ENCODE peak calls at places on chromosomes 2 and 18, in six cellular contexts. S is naive thymus-derived CD4-positive, alpha-beta T cell; B is MM.1S; U is IMR-90; I is H9; N is heart right ventricle. Z is an unnamed sample.
A peak's percentile ranks its signal among the peaks of the same experiment; 100 is the strongest.

GRCh38 chr2:11389551-11390528 is 45.4 kb upstream of the ROCK2 start:
- DNase-seq in S (no peak), N (no peak), U (peak; percentile 97), B (no peak), I (no peak), Z (no peak)

GRCh38 chr2:222483513-222484039 is 59.2 kb downstream of the SGPP2 start:
- DNase-seq in N (no peak), I (no peak), U (no peak), B (no peak), S (no peak), Z (no peak)

GRCh38 chr2:184646593-184646992 is 48.3 kb downstream of the ZNF804A start:
- DNase-seq in B (no peak), I (no peak), N (no peak), U (no peak), S (no peak), Z (no peak)

GRCh38 chr18:2994603-2995432 is 18.1 kb downstream of the LPIN2 start:
- DNase-seq in B (peak; percentile 69), N (no peak), U (no peak), S (peak; percentile 83), I (no peak), Z (peak; percentile 84)

GRCh38 chr18:9951022-9951859 is 37.4 kb downstream of the VAPA start:
- DNase-seq in S (peak; percentile 30), U (peak; percentile 79), I (peak; percentile 63), B (peak; percentile 29), N (no peak), Z (peak; percentile 18)

GRCh38 chr2:168244318-168244717 is 3.1 kb downstream of the STK39 start:
- DNase-seq in S (peak; percentile 46), N (no peak), I (no peak), B (no peak), U (no peak), Z (peak; percentile 35)

GRCh38 chr2:187169864-187170263 is 278.2 kb downstream of the CALCRL start:
- DNase-seq in B (no peak), U (no peak), N (no peak), S (no peak), I (no peak), Z (no peak)

GRCh38 chr2:62197609-62198236 is 1.8 kb downstream of the B3GNT2 start:
- DNase-seq in S (peak; percentile 14), I (no peak), B (peak; percentile 21), N (peak; percentile 60), U (no peak), Z (no peak)

GRCh38 chr2:182924311-182924710 is 57.9 kb upstream of the FRZB start:
- DNase-seq in S (no peak), I (no peak), B (no peak), U (peak; percentile 15), N (no peak), Z (no peak)

GRCh38 chr2:32008811-32009478 is 1.9 kb downstream of the MEMO1 start:
- DNase-seq in N (no peak), B (peak; percentile 51), U (peak; percentile 51), I (no peak), S (no peak), Z (no peak)

GRCh38 chr18:57422313-57422872 is 12.8 kb upstream of the ONECUT2 start:
- DNase-seq in B (no peak), I (no peak), U (no peak), N (no peak), S (no peak), Z (no peak)

GRCh38 chr18:46294325-46294724 is 190.1 kb downstream of the HAUS1 start:
- DNase-seq in S (no peak), N (no peak), U (no peak), B (no peak), I (peak; percentile 17), Z (no peak)

GRCh38 chr18:34509879-34510586 is 200.1 kb upstream of the DTNA start:
- DNase-seq in S (no peak), I (no peak), U (no peak), N (no peak), B (peak; percentile 55), Z (no peak)

GRCh38 chr2:85712849-85713612 is 18.9 kb downstream of the GNLY start:
- DNase-seq in B (no peak), U (peak; percentile 81), N (peak; percentile 58), I (no peak), S (no peak), Z (no peak)

GRCh38 chr2:18752667-18753422 is 163.5 kb upstream of the NT5C1B start:
- DNase-seq in B (no peak), N (no peak), S (no peak), U (peak; percentile 24), I (no peak), Z (no peak)

GRCh38 chr18:51196811-51197660 is 445 bp downstream of the MEX3C start:
- DNase-seq in U (peak; percentile 51), B (peak; percentile 39), S (peak; percentile 38), N (peak; percentile 74), I (peak; percentile 38), Z (peak; percentile 37)

GRCh38 chr2:217914878-217915277 is 87.9 kb downstream of the TNS1 start:
- DNase-seq in B (no peak), U (no peak), S (no peak), N (no peak), I (no peak), Z (no peak)

GRCh38 chr2:217914078-217914477 is 88.7 kb downstream of the TNS1 start:
- DNase-seq in B (no peak), U (no peak), N (no peak), S (no peak), I (no peak), Z (no peak)

GRCh38 chr2:217913415-217913814 is 89.4 kb downstream of the TNS1 start:
- DNase-seq in N (no peak), S (no peak), U (no peak), B (no peak), I (no peak), Z (no peak)

GRCh38 chr2:217916504-217917254 is 86.1 kb downstream of the TNS1 start:
- DNase-seq in U (no peak), B (no peak), I (no peak), N (no peak), S (no peak), Z (no peak)

GRCh38 chr2:217915706-217916105 is 87.1 kb downstream of the TNS1 start:
- DNase-seq in U (no peak), N (no peak), I (no peak), B (no peak), S (no peak), Z (no peak)
- H3K27ac ChIP-seq in U (no peak overlapping the region), N (peak overlapping the region; percentile 99), I (no peak overlapping the region), B (no peak overlapping the region), S (no peak overlapping the region), Z (no peak overlapping the region)

DNA sequence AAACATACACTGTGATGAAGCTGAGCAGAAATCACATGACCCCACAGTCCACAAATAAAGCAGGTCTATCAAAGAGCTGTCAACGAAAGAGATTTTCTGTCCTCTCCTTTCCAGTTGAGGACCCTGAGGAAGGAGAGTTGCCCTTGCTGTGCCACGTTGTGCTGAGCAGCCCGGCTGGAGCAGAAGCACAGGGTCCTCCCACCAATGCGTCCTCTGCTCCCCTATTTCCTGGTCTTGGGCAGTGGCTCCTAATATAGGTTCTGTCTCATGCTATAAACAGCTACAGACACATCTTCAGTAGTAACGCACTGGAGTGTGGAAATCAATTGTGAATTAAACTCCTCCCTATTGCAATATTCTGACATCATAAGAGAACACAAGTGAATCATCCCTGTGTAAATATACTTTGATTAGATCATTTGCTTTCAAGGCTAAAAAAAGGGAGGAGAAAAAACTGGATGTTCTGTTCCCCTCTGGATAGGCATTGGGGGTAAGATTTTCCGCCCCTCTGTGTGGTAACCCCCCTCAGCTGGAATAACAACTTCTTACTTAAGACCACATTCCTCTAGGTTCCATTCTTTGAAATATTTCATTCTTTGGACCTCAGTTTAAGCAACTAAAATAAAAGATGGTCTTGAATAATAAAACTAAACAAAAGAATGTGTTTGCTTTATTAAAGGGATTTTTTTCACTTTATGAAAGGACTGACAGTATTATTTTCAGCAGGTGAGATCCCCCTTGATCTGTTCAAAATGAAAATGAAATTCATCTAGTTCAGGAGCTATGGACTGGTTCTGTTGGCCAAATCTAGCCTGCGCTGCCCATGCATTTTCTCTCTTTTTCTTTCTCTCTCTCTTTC is 8.3 kb upstream of the RHOB start:
- DNase-seq in B (no peak), I (no peak), N (no peak), U (peak; percentile 94), S (no peak), Z (no peak)
- H3K27ac ChIP-seq in B (no peak overlapping the region), I (no peak overlapping the region), N (peak overlapping the region; percentile 37), U (peak overlapping the region; percentile 26), S (no peak overlapping the region), Z (no peak overlapping the region)

DNA sequence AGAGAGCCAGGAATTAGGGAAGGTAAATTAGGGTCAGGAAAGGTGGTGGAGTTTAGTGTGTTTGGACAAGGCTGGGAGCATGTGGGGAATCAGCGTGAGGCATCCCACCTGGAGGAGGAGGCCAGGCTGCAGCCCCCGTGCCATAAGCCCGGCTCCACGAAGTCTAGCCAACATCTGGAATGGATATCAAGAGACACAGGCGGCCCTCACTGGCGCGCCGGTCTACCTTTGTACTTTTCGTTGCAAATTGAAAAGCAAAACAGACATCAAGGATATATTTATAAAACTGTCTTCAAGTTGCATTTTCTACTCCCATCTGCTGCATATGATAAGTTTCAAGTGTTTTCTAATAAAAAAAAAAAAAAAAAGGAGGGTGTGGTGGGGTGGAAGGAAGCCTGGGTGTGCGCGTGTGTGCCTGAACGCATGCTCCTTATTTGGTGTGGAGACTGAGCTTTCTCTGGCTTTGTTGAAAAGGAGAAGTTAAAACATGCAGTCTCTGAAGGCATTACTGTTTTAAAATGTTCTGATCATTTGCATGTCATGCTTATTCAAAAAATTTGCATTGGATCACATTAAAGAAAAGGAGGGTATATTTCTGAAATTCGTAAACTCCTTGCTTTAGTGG is 546.7 kb upstream of the ID2 start:
- DNase-seq in N (peak; percentile 73), S (no peak), U (no peak), I (no peak), B (no peak), Z (no peak)
- H3K27ac ChIP-seq in N (peak overlapping the region; percentile 74), S (no peak overlapping the region), U (no peak overlapping the region), I (no peak overlapping the region), B (no peak overlapping the region), Z (no peak overlapping the region)

DNA sequence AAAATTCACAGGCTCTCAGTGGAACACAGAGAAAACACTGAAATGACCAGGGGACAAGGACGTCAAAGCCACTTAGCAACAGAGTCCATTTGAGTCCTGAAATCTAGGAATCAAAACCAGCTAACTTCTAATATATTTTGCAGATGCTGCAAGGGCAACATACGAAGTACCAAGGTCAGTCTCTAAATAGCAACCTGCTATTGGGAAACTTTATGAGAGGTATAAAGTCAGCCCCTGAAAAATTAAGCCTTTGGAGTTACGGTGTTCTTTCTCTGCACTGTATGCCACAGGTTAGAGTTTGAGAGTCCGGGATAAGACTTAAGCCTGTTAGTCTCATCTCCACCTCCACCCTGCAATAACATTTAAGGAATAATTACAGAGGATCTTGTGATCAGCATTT is 13.3 kb downstream of the NPC1 start:
- DNase-seq in U (no peak), B (no peak), S (no peak), I (no peak), N (no peak), Z (no peak)
- H3K27ac ChIP-seq in U (no peak overlapping the region), B (no peak overlapping the region), S (no peak overlapping the region), I (no peak overlapping the region), N (peak overlapping the region; percentile 29), Z (peak overlapping the region; percentile 34)

GRCh38 chr2:48633143-48633542 is 15.5 kb downstream of the GTF2A1L start:
- DNase-seq in N (no peak), B (no peak), I (no peak), U (peak; percentile 22), S (no peak), Z (no peak)
- H3K27ac ChIP-seq in N (no peak overlapping the region), B (no peak overlapping the region), I (no peak overlapping the region), U (no peak overlapping the region), S (no peak overlapping the region), Z (no peak overlapping the region)

Z was measured in CD4-positive, alpha-beta memory T cell.